ENCODE peak calls at places on chromosomes 5 and 9, in seven cellular contexts. B is tibial artery; R is Peyer's patch; G is DND-41; D is pancreas; J is CD8-positive, alpha-beta memory T cell; M is right atrium auricular region. Y is an unnamed sample. For H3K4me1, the result is how much of the 10 kb centered on the place peaks cover.

GRCh38 chr5:143002459-143003327 is 232.5 kb downstream of the ARHGAP26 start:
- DNase-seq in B (no peak), R (peak), G (peak), D (no peak), J (peak), M (no peak), Y (peak)

GRCh38 chr5:76690027-76690679 is 25.8 kb upstream of the F2R start:
- DNase-seq in B (no peak), R (no peak), G (no peak), D (no peak), J (no peak), M (no peak), Y (no peak)

GRCh38 chr9:126474201-126474765 is 139.4 kb upstream of the LMX1B start:
- DNase-seq in B (no peak), R (no peak), G (no peak), D (no peak), J (no peak), M (no peak), Y (no peak)

GRCh38 chr5:37251673-37252072 is 2.5 kb upstream of the CPLANE1 start:
- DNase-seq in B (no peak), R (no peak), G (no peak), D (no peak), J (no peak), M (no peak), Y (no peak)

GRCh38 chr5:34037829-34038228 is 5.2 kb downstream of the C1QTNF3 start:
- DNase-seq in B (no peak), R (no peak), G (no peak), D (no peak), J (no peak), M (no peak), Y (no peak)

GRCh38 chr5:163869611-163870010 is 364.2 kb downstream of the MAT2B start:
- DNase-seq in B (no peak), R (no peak), G (no peak), D (no peak), J (no peak), M (no peak), Y (no peak)

GRCh38 chr9:86519216-86519615 is 165.0 kb upstream of the TUT7 start:
- DNase-seq in B (no peak), R (no peak), G (no peak), D (no peak), J (no peak), M (no peak), Y (no peak)

GRCh38 chr9:129685220-129685932 is 19.9 kb downstream of the PRRX2 start:
- DNase-seq in B (no peak), R (no peak), G (no peak), D (no peak), J (no peak), M (no peak), Y (no peak)

GRCh38 chr9:17625644-17626388 is 47.0 kb downstream of the SH3GL2 start:
- DNase-seq in B (no peak), R (no peak), G (no peak), D (no peak), J (no peak), M (no peak), Y (no peak)

GRCh38 chr5:85479849-85480248 is 1095.2 kb upstream of the EDIL3 start:
- DNase-seq in B (no peak), R (no peak), G (no peak), D (no peak), J (no peak), M (no peak), Y (no peak)

GRCh38 chr5:145945620-145946111 is 9.3 kb downstream of the SH3RF2 start:
- DNase-seq in B (no peak), R (no peak), G (no peak), D (no peak), J (no peak), M (no peak), Y (no peak)
- H3K27ac ChIP-seq in B (peak), R (no peak), G (no peak), D (no peak), J (no peak), M (peak), Y (peak)

DNA sequence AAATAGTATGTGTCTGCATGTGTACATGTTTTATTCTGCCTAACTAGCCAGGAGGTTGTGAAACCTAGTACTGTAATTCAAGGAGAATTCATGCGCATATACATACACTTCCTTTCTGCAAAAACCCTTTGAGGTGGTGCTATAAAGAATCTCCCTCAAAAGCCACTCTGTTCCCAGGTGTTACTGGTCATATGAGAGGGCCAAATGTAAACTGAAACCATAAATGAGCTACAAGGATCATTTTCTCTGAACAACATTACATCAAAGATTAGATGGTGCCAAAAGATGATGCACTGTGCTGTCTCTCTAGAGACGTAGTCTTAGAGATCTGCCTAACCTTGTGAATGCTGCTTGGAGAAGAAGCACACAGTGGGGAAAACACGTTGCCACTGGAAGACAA is 15.7 kb downstream of the NREP start:
- DNase-seq in B (no peak), R (no peak), G (no peak), D (no peak), J (no peak), M (no peak), Y (no peak)
- H3K4me1 ChIP-seq in B (under half), R (under half), G (half or more), D (under half), J (under half), M (half or more), Y (under half)

GRCh38 chr5:79694652-79695051 is 5.0 kb downstream of the CMYA5 start:
- DNase-seq in B (no peak), R (no peak), G (no peak), D (no peak), J (no peak), M (no peak), Y (no peak)
- H3K4me3 ChIP-seq in B (no peak), R (no peak), G (no peak), D (no peak), J (no peak), M (no peak), Y (no peak)

DNA sequence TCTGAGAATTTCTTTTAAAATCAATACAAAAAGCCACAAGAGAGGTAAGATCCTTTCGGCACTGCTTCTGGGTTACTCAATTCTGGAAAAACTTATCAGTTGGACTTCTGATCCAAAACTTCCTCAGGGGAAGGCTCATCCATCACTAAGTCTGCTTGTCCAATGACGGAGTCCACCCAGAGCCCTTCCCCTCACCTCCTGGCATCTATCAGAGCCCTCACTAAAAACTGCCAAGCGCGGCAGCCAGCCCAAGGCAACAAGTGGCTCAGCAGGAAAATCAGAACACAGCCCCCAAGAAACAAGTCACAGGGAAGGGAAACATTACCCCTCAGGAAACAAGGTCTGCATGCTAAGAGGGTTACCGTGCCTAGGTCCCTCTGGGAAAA is 869 bp upstream of the ESM1 start:
- DNase-seq in B (no peak), R (no peak), G (no peak), D (no peak), J (no peak), M (no peak), Y (no peak)
- H3K27ac ChIP-seq in B (no peak), R (no peak), G (no peak), D (no peak), J (no peak), M (no peak), Y (no peak)